ENCODE peak calls at places on chromosome 7, in nine cellular contexts. One of them, this sample, is unnamed.

GRCh38 chr7:98368721-98369120 is 32.2 kb downstream of the BAIAP2L1 start:
- DNase-seq in progenitor cell of endocrine pancreas: no peak
- DNase-seq in dorsolateral prefrontal cortex: no peak
- DNase-seq in IMR-90: peak
- DNase-seq in PC-3: no peak
- DNase-seq in GM12865: no peak
- DNase-seq in AG09319: no peak
- DNase-seq in HL-60: no peak
- DNase-seq in pancreas: no peak
- DNase-seq in this sample: no peak

GRCh38 chr7:98807306-98807880 is 62.4 kb downstream of the TMEM130 start:
- DNase-seq in PC-3: no peak
- DNase-seq in progenitor cell of endocrine pancreas: no peak
- DNase-seq in AG09319: no peak
- DNase-seq in GM12865: no peak
- DNase-seq in HL-60: no peak
- DNase-seq in dorsolateral prefrontal cortex: no peak
- DNase-seq in pancreas: no peak
- DNase-seq in IMR-90: no peak
- DNase-seq in this sample: no peak

GRCh38 chr7:85135931-85136330 is 50.9 kb downstream of the SEMA3D start:
- DNase-seq in progenitor cell of endocrine pancreas: no peak
- DNase-seq in HL-60: no peak
- DNase-seq in AG09319: no peak
- DNase-seq in dorsolateral prefrontal cortex: no peak
- DNase-seq in GM12865: no peak
- DNase-seq in pancreas: no peak
- DNase-seq in IMR-90: peak
- DNase-seq in PC-3: peak
- DNase-seq in this sample: no peak

GRCh38 chr7:141649865-141650499 is 52.0 kb downstream of the DENND11 start:
- DNase-seq in HL-60: peak
- DNase-seq in AG09319: peak
- DNase-seq in pancreas: peak
- DNase-seq in GM12865: peak
- DNase-seq in PC-3: peak
- DNase-seq in progenitor cell of endocrine pancreas: peak
- DNase-seq in dorsolateral prefrontal cortex: peak
- DNase-seq in IMR-90: peak
- DNase-seq in this sample: peak

GRCh38 chr7:80858141-80858903 is 60.5 kb downstream of the SEMA3C start:
- DNase-seq in PC-3: peak
- DNase-seq in pancreas: no peak
- DNase-seq in GM12865: peak
- DNase-seq in HL-60: no peak
- DNase-seq in IMR-90: peak
- DNase-seq in AG09319: no peak
- DNase-seq in dorsolateral prefrontal cortex: no peak
- DNase-seq in progenitor cell of endocrine pancreas: no peak
- DNase-seq in this sample: no peak

GRCh38 chr7:149714910-149715471 is 58.4 kb downstream of the ZNF467 start:
- DNase-seq in progenitor cell of endocrine pancreas: no peak
- DNase-seq in pancreas: no peak
- DNase-seq in IMR-90: peak
- DNase-seq in dorsolateral prefrontal cortex: no peak
- DNase-seq in PC-3: peak
- DNase-seq in HL-60: no peak
- DNase-seq in AG09319: no peak
- DNase-seq in GM12865: no peak
- DNase-seq in this sample: peak

GRCh38 chr7:91412298-91412697 is 148.1 kb downstream of the FZD1 start:
- DNase-seq in IMR-90: no peak
- DNase-seq in dorsolateral prefrontal cortex: no peak
- DNase-seq in AG09319: no peak
- DNase-seq in pancreas: no peak
- DNase-seq in progenitor cell of endocrine pancreas: no peak
- DNase-seq in GM12865: no peak
- DNase-seq in PC-3: no peak
- DNase-seq in HL-60: no peak
- DNase-seq in this sample: no peak

GRCh38 chr7:50834136-50834535 is 51.4 kb upstream of the GRB10 start:
- DNase-seq in PC-3: no peak
- DNase-seq in AG09319: no peak
- DNase-seq in GM12865: no peak
- DNase-seq in HL-60: no peak
- DNase-seq in dorsolateral prefrontal cortex: no peak
- DNase-seq in progenitor cell of endocrine pancreas: no peak
- DNase-seq in pancreas: no peak
- DNase-seq in IMR-90: no peak
- DNase-seq in this sample: no peak

GRCh38 chr7:101539784-101540183 is 89.3 kb downstream of the MYL10 start:
- DNase-seq in pancreas: no peak
- DNase-seq in AG09319: no peak
- DNase-seq in PC-3: no peak
- DNase-seq in dorsolateral prefrontal cortex: no peak
- DNase-seq in HL-60: no peak
- DNase-seq in GM12865: no peak
- DNase-seq in progenitor cell of endocrine pancreas: no peak
- DNase-seq in IMR-90: no peak
- DNase-seq in this sample: no peak

GRCh38 chr7:101537935-101538595 is 91.0 kb downstream of the MYL10 start:
- DNase-seq in GM12865: no peak
- DNase-seq in PC-3: no peak
- DNase-seq in IMR-90: no peak
- DNase-seq in HL-60: no peak
- DNase-seq in progenitor cell of endocrine pancreas: no peak
- DNase-seq in AG09319: no peak
- DNase-seq in pancreas: no peak
- DNase-seq in dorsolateral prefrontal cortex: no peak
- DNase-seq in this sample: no peak

GRCh38 chr7:101536668-101537067 is 92.4 kb downstream of the MYL10 start:
- DNase-seq in dorsolateral prefrontal cortex: no peak
- DNase-seq in IMR-90: no peak
- DNase-seq in pancreas: no peak
- DNase-seq in HL-60: no peak
- DNase-seq in AG09319: no peak
- DNase-seq in progenitor cell of endocrine pancreas: no peak
- DNase-seq in PC-3: no peak
- DNase-seq in GM12865: no peak
- DNase-seq in this sample: no peak

GRCh38 chr7:101537205-101537604 is 91.9 kb downstream of the MYL10 start:
- DNase-seq in PC-3: peak
- DNase-seq in dorsolateral prefrontal cortex: no peak
- DNase-seq in progenitor cell of endocrine pancreas: no peak
- DNase-seq in IMR-90: peak
- DNase-seq in GM12865: no peak
- DNase-seq in AG09319: no peak
- DNase-seq in HL-60: no peak
- DNase-seq in pancreas: no peak
- DNase-seq in this sample: no peak

DNA sequence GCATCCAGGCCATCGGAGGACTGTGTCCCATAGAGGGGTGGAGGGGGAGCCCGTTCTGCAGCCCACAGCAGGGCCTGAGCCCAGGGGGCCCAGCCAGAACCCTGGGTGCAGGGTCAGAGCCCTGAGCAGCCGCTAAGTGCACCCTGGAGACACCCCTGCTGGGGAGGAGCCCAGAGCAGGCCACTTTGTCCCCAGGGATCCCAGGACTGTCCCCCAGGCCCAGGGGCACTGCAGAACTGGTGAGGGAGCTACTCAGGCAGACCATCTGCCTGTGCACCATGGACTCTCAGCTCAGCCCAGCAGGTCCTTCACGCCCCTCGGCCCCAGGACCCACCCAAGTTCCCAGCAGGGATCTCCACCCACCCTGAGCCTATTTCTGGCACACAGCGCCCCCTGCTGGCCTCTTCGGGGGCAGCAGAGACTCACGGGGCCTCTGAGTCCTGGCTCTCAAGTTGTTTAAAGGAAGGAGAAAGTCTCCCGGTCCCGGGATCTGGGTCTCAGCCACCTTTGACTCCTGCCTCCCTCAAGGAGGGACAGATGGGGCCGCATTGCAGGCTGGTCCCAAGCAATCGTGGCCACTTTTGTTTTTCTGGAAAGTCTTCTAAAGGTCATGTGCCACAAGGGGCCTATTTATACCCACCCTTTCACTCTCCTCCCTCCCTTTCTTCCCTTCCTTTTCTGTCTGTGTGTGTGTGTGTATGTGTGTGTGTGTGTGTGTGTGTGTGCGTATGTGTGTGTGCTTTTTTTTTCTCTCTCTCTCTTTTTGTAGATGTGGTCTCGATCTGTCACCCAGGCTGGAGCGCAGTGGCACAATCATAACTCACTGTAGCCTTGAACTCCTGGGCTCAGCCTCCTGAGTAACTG is 90.3 kb downstream of the MYL10 start:
- DNase-seq in pancreas: peak
- DNase-seq in IMR-90: peak
- DNase-seq in dorsolateral prefrontal cortex: no peak
- DNase-seq in GM12865: peak
- DNase-seq in PC-3: peak
- DNase-seq in AG09319: no peak
- DNase-seq in progenitor cell of endocrine pancreas: peak
- DNase-seq in HL-60: peak
- DNase-seq in this sample: peak
- TF ChIP-seq CTCF in pancreas: peak
- TF ChIP-seq CTCF in IMR-90: peak
- TF ChIP-seq CTCF in dorsolateral prefrontal cortex: peak
- TF ChIP-seq CTCF in GM12865: peak
- TF ChIP-seq CTCF in PC-3: peak
- TF ChIP-seq CTCF in AG09319: peak
- TF ChIP-seq CTCF in progenitor cell of endocrine pancreas: peak
- TF ChIP-seq CTCF in HL-60: peak
- TF ChIP-seq CTCF in this sample: peak

GRCh38 chr7:128859232-128860157 is 3.2 kb upstream of the ATP6V1F start:
- DNase-seq in AG09319: no peak
- DNase-seq in HL-60: no peak
- DNase-seq in pancreas: no peak
- DNase-seq in IMR-90: no peak
- DNase-seq in dorsolateral prefrontal cortex: no peak
- DNase-seq in GM12865: no peak
- DNase-seq in progenitor cell of endocrine pancreas: no peak
- DNase-seq in PC-3: no peak
- DNase-seq in this sample: no peak

GRCh38 chr7:128861957-128862570 is 592 bp upstream of the ATP6V1F start:
- DNase-seq in PC-3: no peak
- DNase-seq in HL-60: no peak
- DNase-seq in dorsolateral prefrontal cortex: no peak
- DNase-seq in AG09319: no peak
- DNase-seq in progenitor cell of endocrine pancreas: no peak
- DNase-seq in GM12865: no peak
- DNase-seq in pancreas: no peak
- DNase-seq in IMR-90: no peak
- DNase-seq in this sample: no peak

GRCh38 chr7:128858380-128859231 is 4.0 kb upstream of the ATP6V1F start:
- DNase-seq in progenitor cell of endocrine pancreas: no peak
- DNase-seq in HL-60: no peak
- DNase-seq in IMR-90: no peak
- DNase-seq in AG09319: no peak
- DNase-seq in PC-3: no peak
- DNase-seq in GM12865: no peak
- DNase-seq in pancreas: no peak
- DNase-seq in dorsolateral prefrontal cortex: no peak
- DNase-seq in this sample: no peak

GRCh38 chr7:128862571-128863432 is at the start of gene ATP6V1F:
- DNase-seq in HL-60: peak
- DNase-seq in GM12865: peak
- DNase-seq in pancreas: peak
- DNase-seq in dorsolateral prefrontal cortex: peak
- DNase-seq in progenitor cell of endocrine pancreas: peak
- DNase-seq in AG09319: peak
- DNase-seq in IMR-90: peak
- DNase-seq in PC-3: peak
- DNase-seq in this sample: peak

DNA sequence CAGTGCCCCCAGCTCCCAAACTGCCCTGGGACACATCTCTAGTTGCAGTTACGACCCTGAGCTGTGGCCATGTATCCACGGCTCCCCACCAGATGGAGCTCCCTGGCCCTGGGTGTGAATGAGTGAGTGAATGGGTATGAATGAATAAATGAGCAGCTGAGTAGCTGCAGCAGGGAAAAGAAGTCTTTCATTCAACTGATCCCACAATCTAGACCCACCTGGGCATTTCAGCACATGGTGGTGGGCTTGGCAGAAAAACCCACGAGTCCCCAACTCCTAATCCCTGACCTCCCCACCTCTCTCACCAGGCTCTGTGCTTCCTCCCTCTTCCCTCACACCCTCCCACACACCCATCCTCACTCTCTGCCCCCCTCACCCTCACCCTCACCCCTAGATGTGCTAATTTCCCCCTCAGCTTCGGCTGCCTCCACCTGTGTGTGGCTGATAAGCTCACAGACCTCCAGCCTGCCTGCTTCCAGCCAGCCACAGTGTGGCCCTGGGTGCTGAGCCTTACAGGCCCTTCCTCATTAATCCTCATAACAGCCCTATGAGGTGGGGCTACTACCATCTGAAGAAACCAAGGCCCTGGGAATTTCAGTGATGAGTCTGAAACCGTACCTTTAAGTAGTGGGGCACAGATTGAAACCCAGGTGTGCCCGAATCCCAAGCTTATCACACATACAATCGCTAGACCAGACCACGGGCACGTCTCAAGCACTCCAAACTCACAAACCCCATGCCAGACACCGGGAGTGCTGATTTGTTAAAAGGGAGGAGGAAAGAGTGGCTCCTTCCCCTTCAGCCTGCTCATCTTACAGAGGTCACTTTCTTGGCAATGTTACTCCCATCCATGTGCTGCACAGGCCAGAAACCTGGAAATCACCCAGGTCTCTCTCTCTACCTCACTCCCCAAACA is 2.2 kb upstream of the ATP6V1F start:
- DNase-seq in HL-60: no peak
- DNase-seq in PC-3: no peak
- DNase-seq in IMR-90: peak
- DNase-seq in GM12865: no peak
- DNase-seq in AG09319: peak
- DNase-seq in pancreas: no peak
- DNase-seq in dorsolateral prefrontal cortex: no peak
- DNase-seq in progenitor cell of endocrine pancreas: no peak
- DNase-seq in this sample: no peak
- TF ChIP-seq CTCF in HL-60: no peak
- TF ChIP-seq CTCF in PC-3: peak
- TF ChIP-seq CTCF in IMR-90: no peak
- TF ChIP-seq CTCF in GM12865: no peak
- TF ChIP-seq CTCF in AG09319: peak
- TF ChIP-seq CTCF in pancreas: no peak
- TF ChIP-seq CTCF in dorsolateral prefrontal cortex: no peak
- TF ChIP-seq CTCF in progenitor cell of endocrine pancreas: no peak
- TF ChIP-seq CTCF in this sample: no peak

DNA sequence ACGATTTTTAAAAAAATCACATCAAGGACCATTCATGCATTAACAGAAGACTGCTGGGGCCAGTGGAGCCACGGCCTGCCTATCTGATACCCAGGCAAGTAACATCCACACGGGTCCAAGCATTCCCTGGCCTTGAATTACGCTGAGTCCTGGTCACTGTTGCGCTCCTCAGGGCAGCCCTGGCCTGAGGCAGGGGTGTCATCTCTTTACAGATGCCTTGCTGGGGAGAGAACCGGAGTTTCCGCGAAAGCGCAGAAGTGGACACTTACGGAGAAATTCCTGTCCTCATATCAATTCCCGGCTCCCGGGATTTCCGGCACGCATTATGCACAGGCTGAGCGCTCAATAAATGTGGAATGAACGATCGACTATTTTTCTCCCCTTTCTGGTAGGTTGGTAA is 1.4 kb downstream of the CARD11 start:
- DNase-seq in pancreas: no peak
- DNase-seq in IMR-90: no peak
- DNase-seq in AG09319: no peak
- DNase-seq in HL-60: no peak
- DNase-seq in GM12865: no peak
- DNase-seq in PC-3: no peak
- DNase-seq in dorsolateral prefrontal cortex: no peak
- DNase-seq in progenitor cell of endocrine pancreas: no peak
- DNase-seq in this sample: no peak
- TF ChIP-seq CTCF in pancreas: no peak
- TF ChIP-seq CTCF in IMR-90: no peak
- TF ChIP-seq CTCF in AG09319: no peak
- TF ChIP-seq CTCF in HL-60: no peak
- TF ChIP-seq CTCF in GM12865: no peak
- TF ChIP-seq CTCF in PC-3: no peak
- TF ChIP-seq CTCF in dorsolateral prefrontal cortex: no peak
- TF ChIP-seq CTCF in progenitor cell of endocrine pancreas: no peak
- TF ChIP-seq CTCF in this sample: no peak

GRCh38 chr7:54546081-54546985 is 4.2 kb downstream of the VSTM2A start:
- DNase-seq in progenitor cell of endocrine pancreas: peak
- DNase-seq in GM12865: peak
- DNase-seq in pancreas: no peak
- DNase-seq in IMR-90: no peak
- DNase-seq in PC-3: peak
- DNase-seq in HL-60: no peak
- DNase-seq in AG09319: no peak
- DNase-seq in dorsolateral prefrontal cortex: peak
- DNase-seq in this sample: peak
- TF ChIP-seq CTCF in progenitor cell of endocrine pancreas: peak
- TF ChIP-seq CTCF in GM12865: peak
- TF ChIP-seq CTCF in pancreas: no peak
- TF ChIP-seq CTCF in IMR-90: no peak
- TF ChIP-seq CTCF in PC-3: peak
- TF ChIP-seq CTCF in HL-60: no peak
- TF ChIP-seq CTCF in AG09319: no peak
- TF ChIP-seq CTCF in dorsolateral prefrontal cortex: no peak
- TF ChIP-seq CTCF in this sample: no peak